ENCODE peak calls at places on chromosome 13, in four cellular contexts. F is CD4-positive, CD25-positive, alpha-beta regulatory T cell; E is ascending aorta; R is A673. W is an unnamed sample. For H3K9me3, the result is how much of the 10 kb centered on the place peaks cover.

GRCh38 chr13:41631296-41631965 is 174.1 kb downstream of the RGCC start:
- DNase-seq in F (no peak), E (no peak), R (no peak), W (no peak)

GRCh38 chr13:30143671-30144400 is 163.5 kb downstream of the KATNAL1 start:
- DNase-seq in F (peak), E (no peak), R (no peak), W (no peak)

GRCh38 chr13:40586886-40587285 is 79.6 kb downstream of the FOXO1 start:
- DNase-seq in F (no peak), E (no peak), R (no peak), W (no peak)

GRCh38 chr13:57632276-57633140 is 964 bp downstream of the PCDH17 start:
- DNase-seq in F (peak), E (no peak), R (no peak), W (no peak)

GRCh38 chr13:33009019-33009418 is 7.2 kb upstream of the KL start:
- DNase-seq in F (no peak), E (no peak), R (no peak), W (no peak)

GRCh38 chr13:74819549-74819948 is 662.4 kb downstream of the TBC1D4 start:
- DNase-seq in F (no peak), E (no peak), R (no peak), W (no peak)

GRCh38 chr13:79673993-79674377 is 193.0 kb downstream of the NDFIP2 start:
- DNase-seq in F (no peak), E (no peak), R (no peak), W (no peak)

GRCh38 chr13:33446821-33447481 is 161.4 kb upstream of the STARD13 start:
- DNase-seq in F (no peak), E (no peak), R (peak), W (no peak)

GRCh38 chr13:57865600-57866294 is 234.2 kb downstream of the PCDH17 start:
- DNase-seq in F (no peak), E (no peak), R (no peak), W (no peak)

GRCh38 chr13:26376430-26376829 is 122.5 kb downstream of the CDK8 start:
- DNase-seq in F (no peak), E (no peak), R (no peak), W (no peak)

GRCh38 chr13:52070929-52071523 is 46.5 kb downstream of the UTP14C start:
- DNase-seq in F (peak), E (no peak), R (peak), W (no peak)

GRCh38 chr13:44576396-44577235 is 486 bp upstream of the TSC22D1 start:
- DNase-seq in F (peak), E (no peak), R (peak), W (peak)

GRCh38 chr13:26163812-26164211 is 58.3 kb downstream of the RNF6 start:
- DNase-seq in F (no peak), E (no peak), R (no peak), W (no peak)

GRCh38 chr13:47114030-47114429 is 217.2 kb upstream of the HTR2A start:
- DNase-seq in F (no peak), E (no peak), R (no peak), W (no peak)

GRCh38 chr13:83819156-83819555 is 63.1 kb downstream of the SLITRK1 start:
- DNase-seq in F (no peak), E (no peak), R (no peak), W (no peak)

GRCh38 chr13:49649963-49650312 is 21.6 kb downstream of the ARL11 start:
- DNase-seq in F (no peak), E (no peak), R (no peak), W (no peak)

GRCh38 chr13:52195052-52195837 is 35.8 kb upstream of the NEK3 start:
- DNase-seq in F (peak), E (peak), R (peak), W (peak)

GRCh38 chr13:36973621-36974268 is 25.4 kb downstream of the ALG5 start:
- DNase-seq in F (no peak), E (no peak), R (no peak), W (no peak)

GRCh38 chr13:74090397-74090796 is 43.8 kb downstream of the KLF12 start:
- DNase-seq in F (no peak), E (no peak), R (no peak), W (no peak)

GRCh38 chr13:89951341-89951740 is 1396.1 kb upstream of the MIR17HG start:
- DNase-seq in F (no peak), E (no peak), R (no peak), W (no peak)

GRCh38 chr13:54110597-54110996 is 1082.0 kb downstream of the OLFM4 start:
- DNase-seq in F (no peak), E (no peak), R (no peak), W (no peak)
- H3K9me3 ChIP-seq in F (under half), E (under half), R (under half), W (under half)

DNA sequence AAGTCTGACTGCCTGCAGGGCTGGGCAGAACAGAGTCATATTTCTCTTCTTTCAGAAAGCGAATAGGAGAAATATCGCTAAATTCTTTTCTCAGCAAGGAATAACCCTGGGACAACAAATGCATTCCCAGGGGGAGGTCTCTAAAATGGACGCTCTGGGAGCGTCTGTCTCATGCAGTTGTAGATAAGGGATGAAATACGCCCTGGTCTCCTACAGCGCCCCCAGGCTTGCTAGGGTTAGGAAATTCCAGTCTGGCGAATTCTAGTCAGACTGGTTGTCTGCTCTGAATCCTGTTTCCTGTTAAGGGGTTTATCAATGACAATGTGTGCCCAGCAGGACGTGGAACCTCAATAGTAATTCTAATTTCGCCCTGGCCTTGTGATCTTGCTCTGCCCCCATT is 1214.1 kb downstream of the DIAPH3 start:
- DNase-seq in F (no peak), E (no peak), R (peak), W (no peak)
- H3K9me3 ChIP-seq in F (under half), E (under half), R (under half), W (under half)

DNA sequence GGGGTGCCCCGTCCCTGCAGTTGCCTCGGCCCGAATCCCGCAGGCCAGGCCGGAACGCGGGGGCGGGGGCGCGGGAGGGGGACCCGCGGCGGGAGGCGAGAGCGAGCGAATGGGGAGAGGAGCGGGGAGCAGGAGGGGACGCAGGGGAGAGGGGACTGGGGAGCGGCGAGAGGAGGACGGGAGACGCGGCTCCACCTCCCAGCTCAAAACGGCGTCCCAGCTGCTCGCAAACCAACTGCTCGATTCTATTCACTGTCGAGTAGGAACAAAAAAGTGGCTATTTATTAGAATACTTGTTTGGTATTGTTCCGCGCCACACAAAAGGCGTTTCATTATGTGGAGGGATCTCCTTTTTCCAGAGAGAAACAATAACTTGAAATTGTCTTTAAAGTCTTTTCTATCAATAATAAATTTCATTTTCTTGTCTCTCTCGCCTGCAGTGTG is 10.6 kb upstream of the SOX1 start:
- DNase-seq in F (no peak), E (no peak), R (peak), W (no peak)
- H3K9me3 ChIP-seq in F (under half), E (under half), R (under half), W (under half)

GRCh38 chr13:42758515-42758914 is 22.9 kb upstream of the FAM216B start:
- DNase-seq in F (no peak), E (no peak), R (no peak), W (no peak)

GRCh38 chr13:42757678-42758420 is 23.5 kb upstream of the FAM216B start:
- DNase-seq in F (no peak), E (no peak), R (no peak), W (no peak)

GRCh38 chr13:42762917-42763316 is 18.5 kb upstream of the FAM216B start:
- DNase-seq in F (no peak), E (no peak), R (peak), W (no peak)

GRCh38 chr13:42762251-42762650 is 19.1 kb upstream of the FAM216B start:
- DNase-seq in F (no peak), E (no peak), R (no peak), W (no peak)

GRCh38 chr13:42760949-42761348 is 20.4 kb upstream of the FAM216B start:
- DNase-seq in F (no peak), E (no peak), R (no peak), W (no peak)
- H3K9me3 ChIP-seq in F (under half), E (under half), R (under half), W (under half)

W was measured in T-helper 17 cell.